ENCODE peak calls at places on chromosomes 2 and 18, in six cellular contexts. L, R, K, D, T and N are unnamed samples.

GRCh38 chr2:241726459-241726858 is 8.0 kb upstream of the D2HGDH start:
- DNase-seq in K (no peak), T (no peak), L (no peak), R (no peak), D (no peak), N (no peak)

GRCh38 chr2:227280895-227281294 is 44.2 kb upstream of the MFF start:
- DNase-seq in K (no peak), R (no peak), D (no peak), L (no peak), T (no peak), N (no peak)

GRCh38 chr2:218658671-218659257 is 659 bp downstream of the ZNF142 start:
- DNase-seq in R (no peak), L (peak), K (no peak), T (no peak), D (peak), N (no peak)

GRCh38 chr18:22250591-22250996 is 81.2 kb downstream of the GATA6 start:
- DNase-seq in L (peak), T (no peak), K (no peak), D (no peak), R (no peak), N (no peak)

GRCh38 chr18:58532298-58532697 is 96.6 kb downstream of the ALPK2 start:
- DNase-seq in D (no peak), L (no peak), K (no peak), T (no peak), R (no peak), N (no peak)

GRCh38 chr2:181574321-181574720 is 82.6 kb downstream of the CERKL start:
- DNase-seq in T (no peak), D (no peak), R (no peak), L (no peak), K (no peak), N (no peak)

GRCh38 chr2:79910643-79911042 is 393.9 kb downstream of the LRRTM1 start:
- DNase-seq in L (no peak), K (no peak), D (no peak), T (no peak), R (no peak), N (no peak)

GRCh38 chr2:223723954-223724411 is 113.4 kb downstream of the AP1S3 start:
- DNase-seq in D (no peak), K (no peak), R (no peak), L (no peak), T (peak), N (no peak)

GRCh38 chr18:59238385-59238784 is 18.4 kb downstream of the GRP start:
- DNase-seq in L (no peak), K (no peak), T (no peak), D (peak), R (no peak), N (no peak)

GRCh38 chr2:180849851-180850250 is 130.6 kb upstream of the UBE2E3 start:
- DNase-seq in K (no peak), T (no peak), D (no peak), R (no peak), L (no peak), N (no peak)

GRCh38 chr2:236871500-236872001 is 214.1 kb upstream of the COPS8 start:
- DNase-seq in T (no peak), L (peak), D (peak), R (no peak), K (no peak), N (no peak)

GRCh38 chr2:9474361-9475117 is at the start of gene IAH1:
- DNase-seq in R (peak), K (peak), L (peak), T (no peak), D (peak), N (peak)

GRCh38 chr2:105143467-105144127 is 97.9 kb upstream of the GPR45 start:
- DNase-seq in K (peak), T (no peak), R (no peak), L (no peak), D (no peak), N (no peak)

GRCh38 chr2:163736433-163737168 is 793 bp upstream of the FIGN start:
- DNase-seq in L (no peak), R (peak), D (no peak), K (peak), T (no peak), N (peak)